ENCODE peak calls at places on chromosome 18, in seven cellular contexts. One of them, this sample, is unnamed.

GRCh38 chr18:50039736-50040135 is 155.2 kb downstream of the MYO5B start:
- DNase-seq in AG09319: no peak
- DNase-seq in HFFc6: no peak
- DNase-seq in amniotic stem cell: no peak
- DNase-seq in COR-L47: no peak
- DNase-seq in ecto neural progenitor cell: no peak
- DNase-seq in stimulated activated CD8-positive, alpha-beta memory T cell treated with anti-CD3 and anti-CD28 coated beads, Interleukin-15, amount 100 ng/mL, for 48 hours: no peak
- DNase-seq in this sample: no peak

GRCh38 chr18:50696436-50696835 is 123.4 kb downstream of the MRO start:
- DNase-seq in AG09319: no peak
- DNase-seq in HFFc6: no peak
- DNase-seq in amniotic stem cell: no peak
- DNase-seq in COR-L47: peak
- DNase-seq in ecto neural progenitor cell: no peak
- DNase-seq in stimulated activated CD8-positive, alpha-beta memory T cell treated with anti-CD3 and anti-CD28 coated beads, Interleukin-15, amount 100 ng/mL, for 48 hours: no peak
- DNase-seq in this sample: no peak

GRCh38 chr18:76592981-76593381 is 97.9 kb upstream of the ZNF516 start:
- DNase-seq in AG09319: no peak
- DNase-seq in HFFc6: no peak
- DNase-seq in amniotic stem cell: no peak
- DNase-seq in COR-L47: no peak
- DNase-seq in ecto neural progenitor cell: no peak
- DNase-seq in stimulated activated CD8-positive, alpha-beta memory T cell treated with anti-CD3 and anti-CD28 coated beads, Interleukin-15, amount 100 ng/mL, for 48 hours: no peak
- DNase-seq in this sample: no peak

GRCh38 chr18:21194871-21195771 is 46.9 kb upstream of the GREB1L start:
- DNase-seq in AG09319: peak
- DNase-seq in HFFc6: peak
- DNase-seq in amniotic stem cell: peak
- DNase-seq in COR-L47: peak
- DNase-seq in ecto neural progenitor cell: no peak
- DNase-seq in stimulated activated CD8-positive, alpha-beta memory T cell treated with anti-CD3 and anti-CD28 coated beads, Interleukin-15, amount 100 ng/mL, for 48 hours: no peak
- DNase-seq in this sample: no peak

GRCh38 chr18:7370812-7371211 is 139.9 kb downstream of the LRRC30 start:
- DNase-seq in AG09319: no peak
- DNase-seq in HFFc6: no peak
- DNase-seq in amniotic stem cell: no peak
- DNase-seq in COR-L47: no peak
- DNase-seq in ecto neural progenitor cell: no peak
- DNase-seq in stimulated activated CD8-positive, alpha-beta memory T cell treated with anti-CD3 and anti-CD28 coated beads, Interleukin-15, amount 100 ng/mL, for 48 hours: no peak
- DNase-seq in this sample: no peak

GRCh38 chr18:424071-424868 is 76.2 kb downstream of the COLEC12 start:
- DNase-seq in AG09319: no peak
- DNase-seq in HFFc6: no peak
- DNase-seq in amniotic stem cell: no peak
- DNase-seq in COR-L47: no peak
- DNase-seq in ecto neural progenitor cell: no peak
- DNase-seq in stimulated activated CD8-positive, alpha-beta memory T cell treated with anti-CD3 and anti-CD28 coated beads, Interleukin-15, amount 100 ng/mL, for 48 hours: no peak
- DNase-seq in this sample: no peak

GRCh38 chr18:74796928-74797576 is 199.4 kb downstream of the ZNF407 start:
- DNase-seq in AG09319: peak
- DNase-seq in HFFc6: peak
- DNase-seq in amniotic stem cell: peak
- DNase-seq in COR-L47: peak
- DNase-seq in ecto neural progenitor cell: no peak
- DNase-seq in stimulated activated CD8-positive, alpha-beta memory T cell treated with anti-CD3 and anti-CD28 coated beads, Interleukin-15, amount 100 ng/mL, for 48 hours: no peak
- DNase-seq in this sample: peak

GRCh38 chr18:12908706-12909105 is 24.7 kb upstream of the PTPN2 start:
- DNase-seq in AG09319: no peak
- DNase-seq in HFFc6: no peak
- DNase-seq in amniotic stem cell: no peak
- DNase-seq in COR-L47: no peak
- DNase-seq in ecto neural progenitor cell: no peak
- DNase-seq in stimulated activated CD8-positive, alpha-beta memory T cell treated with anti-CD3 and anti-CD28 coated beads, Interleukin-15, amount 100 ng/mL, for 48 hours: no peak
- DNase-seq in this sample: no peak

GRCh38 chr18:37107748-37108522 is 279.0 kb downstream of the KIAA1328 start:
- DNase-seq in AG09319: no peak
- DNase-seq in HFFc6: no peak
- DNase-seq in amniotic stem cell: no peak
- DNase-seq in COR-L47: peak
- DNase-seq in ecto neural progenitor cell: no peak
- DNase-seq in stimulated activated CD8-positive, alpha-beta memory T cell treated with anti-CD3 and anti-CD28 coated beads, Interleukin-15, amount 100 ng/mL, for 48 hours: no peak
- DNase-seq in this sample: no peak

GRCh38 chr18:42296723-42297122 is 341.7 kb downstream of the PIK3C3 start:
- DNase-seq in AG09319: no peak
- DNase-seq in HFFc6: peak
- DNase-seq in amniotic stem cell: no peak
- DNase-seq in COR-L47: no peak
- DNase-seq in ecto neural progenitor cell: no peak
- DNase-seq in stimulated activated CD8-positive, alpha-beta memory T cell treated with anti-CD3 and anti-CD28 coated beads, Interleukin-15, amount 100 ng/mL, for 48 hours: no peak
- DNase-seq in this sample: no peak

GRCh38 chr18:35104391-35105051 is 63.3 kb downstream of the MAPRE2 start:
- DNase-seq in AG09319: no peak
- DNase-seq in HFFc6: no peak
- DNase-seq in amniotic stem cell: no peak
- DNase-seq in COR-L47: no peak
- DNase-seq in ecto neural progenitor cell: no peak
- DNase-seq in stimulated activated CD8-positive, alpha-beta memory T cell treated with anti-CD3 and anti-CD28 coated beads, Interleukin-15, amount 100 ng/mL, for 48 hours: no peak
- DNase-seq in this sample: no peak

GRCh38 chr18:49151482-49151881 is 200.7 kb upstream of the SMAD7 start:
- DNase-seq in AG09319: no peak
- DNase-seq in HFFc6: no peak
- DNase-seq in amniotic stem cell: no peak
- DNase-seq in COR-L47: no peak
- DNase-seq in ecto neural progenitor cell: no peak
- DNase-seq in stimulated activated CD8-positive, alpha-beta memory T cell treated with anti-CD3 and anti-CD28 coated beads, Interleukin-15, amount 100 ng/mL, for 48 hours: no peak
- DNase-seq in this sample: no peak

GRCh38 chr18:56001576-56001975 is 413.6 kb upstream of the TCF4 start:
- DNase-seq in AG09319: no peak
- DNase-seq in HFFc6: no peak
- DNase-seq in amniotic stem cell: no peak
- DNase-seq in COR-L47: no peak
- DNase-seq in ecto neural progenitor cell: no peak
- DNase-seq in stimulated activated CD8-positive, alpha-beta memory T cell treated with anti-CD3 and anti-CD28 coated beads, Interleukin-15, amount 100 ng/mL, for 48 hours: no peak
- DNase-seq in this sample: no peak

GRCh38 chr18:44232500-44232899 is 448.2 kb upstream of the SETBP1 start:
- DNase-seq in AG09319: no peak
- DNase-seq in HFFc6: no peak
- DNase-seq in amniotic stem cell: no peak
- DNase-seq in COR-L47: no peak
- DNase-seq in ecto neural progenitor cell: no peak
- DNase-seq in stimulated activated CD8-positive, alpha-beta memory T cell treated with anti-CD3 and anti-CD28 coated beads, Interleukin-15, amount 100 ng/mL, for 48 hours: no peak
- DNase-seq in this sample: no peak

GRCh38 chr18:74499633-74500032 is 3.5 kb downstream of the CNDP2 start:
- DNase-seq in AG09319: no peak
- DNase-seq in HFFc6: no peak
- DNase-seq in amniotic stem cell: no peak
- DNase-seq in COR-L47: no peak
- DNase-seq in ecto neural progenitor cell: no peak
- DNase-seq in stimulated activated CD8-positive, alpha-beta memory T cell treated with anti-CD3 and anti-CD28 coated beads, Interleukin-15, amount 100 ng/mL, for 48 hours: no peak
- DNase-seq in this sample: no peak

GRCh38 chr18:13393338-13393737 is 174.8 kb downstream of the LDLRAD4 start:
- DNase-seq in AG09319: no peak
- DNase-seq in HFFc6: no peak
- DNase-seq in amniotic stem cell: no peak
- DNase-seq in COR-L47: no peak
- DNase-seq in ecto neural progenitor cell: no peak
- DNase-seq in stimulated activated CD8-positive, alpha-beta memory T cell treated with anti-CD3 and anti-CD28 coated beads, Interleukin-15, amount 100 ng/mL, for 48 hours: no peak
- DNase-seq in this sample: no peak

GRCh38 chr18:79936641-79937040 is 14.8 kb downstream of the SLC66A2 start:
- DNase-seq in AG09319: no peak
- DNase-seq in HFFc6: no peak
- DNase-seq in amniotic stem cell: no peak
- DNase-seq in COR-L47: no peak
- DNase-seq in ecto neural progenitor cell: no peak
- DNase-seq in stimulated activated CD8-positive, alpha-beta memory T cell treated with anti-CD3 and anti-CD28 coated beads, Interleukin-15, amount 100 ng/mL, for 48 hours: no peak
- DNase-seq in this sample: no peak

GRCh38 chr18:45626330-45627203 is 11.3 kb downstream of the SLC14A2 start:
- DNase-seq in AG09319: no peak
- DNase-seq in HFFc6: peak
- DNase-seq in amniotic stem cell: no peak
- DNase-seq in COR-L47: peak
- DNase-seq in ecto neural progenitor cell: peak
- DNase-seq in stimulated activated CD8-positive, alpha-beta memory T cell treated with anti-CD3 and anti-CD28 coated beads, Interleukin-15, amount 100 ng/mL, for 48 hours: no peak
- DNase-seq in this sample: no peak